ENCODE peak calls at places on chromosome 13, in ten cellular contexts. F is thoracic aorta; X is tibial nerve; M is heart right ventricle; V is substantia nigra; C is activated T-helper 2 cell treated with anti-CD3 and anti-CD28 coated beads, Interferon-gamma antibody, Interleukin-2, Interleukin-4, amounts not matched to agents 10 μg/mL and 5 μg/mL and 100 μg/mL, durations not matched to agents 14 hours and 24 hours and 36 hours; K is psoas muscle; G is putamen; W is RWPE1; U is astrocyte. A is an unnamed sample.

GRCh38 chr13:49821216-49821820 is 28.8 kb upstream of the KPNA3 start:
- DNase-seq in G (no peak), F (no peak), V (no peak), U (no peak), K (no peak), M (no peak), C (no peak), X (no peak), W (no peak), A (no peak)

GRCh38 chr13:76533251-76533650 is 353.0 kb downstream of the KCTD12 start:
- DNase-seq in M (no peak), K (no peak), W (no peak), C (no peak), V (no peak), F (no peak), G (no peak), X (no peak), U (no peak), A (no peak)

GRCh38 chr13:43782686-43783085 is 4.1 kb downstream of the ENOX1 start:
- DNase-seq in X (no peak), V (no peak), G (no peak), F (no peak), K (no peak), U (no peak), W (peak), C (no peak), M (no peak), A (no peak)

GRCh38 chr13:98279473-98280175 is 102.6 kb upstream of the RNF113B start:
- DNase-seq in G (no peak), K (no peak), C (no peak), F (no peak), U (no peak), V (no peak), X (no peak), M (no peak), W (no peak), A (no peak)

GRCh38 chr13:30158774-30159445 is 148.4 kb downstream of the KATNAL1 start:
- DNase-seq in C (no peak), F (no peak), U (peak), K (no peak), V (no peak), W (peak), G (no peak), M (no peak), X (peak), A (no peak)

GRCh38 chr13:40539954-40540706 is 126.3 kb downstream of the FOXO1 start:
- DNase-seq in K (no peak), G (no peak), W (peak), V (no peak), F (no peak), C (no peak), U (peak), M (no peak), X (no peak), A (no peak)

GRCh38 chr13:99275093-99275469 is 16.9 kb upstream of the GPR18 start:
- DNase-seq in V (no peak), C (peak), F (no peak), X (no peak), M (no peak), U (peak), G (no peak), W (no peak), K (no peak), A (no peak)

GRCh38 chr13:28449826-28450773 is 44.8 kb downstream of the FLT1 start:
- DNase-seq in M (no peak), F (no peak), U (no peak), C (no peak), V (no peak), X (no peak), G (no peak), K (no peak), W (no peak), A (no peak)

GRCh38 chr13:104318121-104318520 is 1251.9 kb upstream of the SLC10A2 start:
- DNase-seq in U (peak), G (peak), F (no peak), C (no peak), V (no peak), M (no peak), W (no peak), X (no peak), K (no peak), A (no peak)

GRCh38 chr13:106348032-106348431 is 187.4 kb downstream of the EFNB2 start:
- DNase-seq in M (no peak), K (no peak), V (no peak), W (peak), U (peak), C (no peak), X (no peak), F (no peak), G (no peak), A (no peak)

GRCh38 chr13:28623782-28624706 is 34.9 kb upstream of the POMP start:
- DNase-seq in C (no peak), M (no peak), W (no peak), U (peak), V (no peak), K (no peak), G (no peak), X (no peak), F (no peak), A (no peak)

GRCh38 chr13:20567881-20568528 is 1.0 kb downstream of the IFT88 start:
- DNase-seq in V (no peak), K (no peak), U (no peak), X (no peak), W (no peak), M (no peak), C (no peak), F (no peak), G (peak), A (no peak)

GRCh38 chr13:21894091-21894490 is 223.2 kb downstream of the FGF9 start:
- DNase-seq in G (no peak), C (no peak), M (no peak), U (no peak), K (no peak), V (no peak), F (no peak), X (no peak), W (no peak), A (no peak)

GRCh38 chr13:29428310-29428991 is 167.0 kb downstream of the SLC7A1 start:
- DNase-seq in F (no peak), C (no peak), W (peak), M (peak), G (peak), U (peak), V (no peak), X (no peak), K (peak), A (no peak)

GRCh38 chr13:35839746-35840273 is 291.4 kb downstream of the DCLK1 start:
- DNase-seq in K (no peak), X (no peak), G (no peak), W (no peak), M (peak), F (no peak), U (no peak), V (no peak), C (no peak), A (no peak)

GRCh38 chr13:90302113-90302512 is 1045.4 kb upstream of the MIR17HG start:
- DNase-seq in V (no peak), W (no peak), C (no peak), G (no peak), K (no peak), F (no peak), X (no peak), U (peak), M (no peak), A (no peak)

GRCh38 chr13:23656637-23657036 is 86.4 kb downstream of the TNFRSF19 start:
- DNase-seq in F (no peak), X (no peak), V (no peak), U (peak), G (no peak), M (peak), K (no peak), W (no peak), C (no peak), A (no peak)

GRCh38 chr13:50275392-50276063 is 260.3 kb downstream of the KCNRG start:
- DNase-seq in M (no peak), K (no peak), X (no peak), U (no peak), G (no peak), F (no peak), V (no peak), W (no peak), C (no peak), A (no peak)

GRCh38 chr13:50613356-50613831 is 230.1 kb downstream of the DLEU7 start:
- DNase-seq in C (no peak), U (peak), F (no peak), W (no peak), K (no peak), X (no peak), V (no peak), M (no peak), G (no peak), A (no peak)

GRCh38 chr13:93201992-93202558 is 24.5 kb upstream of the GPC6 start:
- DNase-seq in X (no peak), F (no peak), V (no peak), C (no peak), W (no peak), U (no peak), M (no peak), G (no peak), K (no peak), A (no peak)

A was measured in activated effector memory CD4-positive, alpha-beta T cell treated with Interleukin-2 at 50 U/mL for 16 hours.